ENCODE peak calls at places on chromosomes 1 and 21, in four cellular contexts. One of them, this sample, is unnamed.

GRCh38 chr1:185567438-185567837 is 166.8 kb upstream of the HMCN1 start:
- DNase-seq in neuronal stem cell: no peak
- DNase-seq in GM23248: no peak
- DNase-seq in right lobe of liver: no peak
- DNase-seq in this sample: no peak

GRCh38 chr1:24369199-24369598 is 44.4 kb downstream of the STPG1 start:
- DNase-seq in right lobe of liver: no peak
- DNase-seq in neuronal stem cell: no peak
- DNase-seq in GM23248: peak; percentile 78
- DNase-seq in this sample: no peak

GRCh38 chr1:23472351-23473036 is 11.5 kb downstream of the ASAP3 start:
- DNase-seq in right lobe of liver: no peak
- DNase-seq in GM23248: no peak
- DNase-seq in neuronal stem cell: no peak
- DNase-seq in this sample: no peak

GRCh38 chr1:32257227-32257508 is 6.1 kb downstream of the LCK start:
- DNase-seq in GM23248: no peak
- DNase-seq in neuronal stem cell: no peak
- DNase-seq in right lobe of liver: no peak
- DNase-seq in this sample: no peak

GRCh38 chr1:160521554-160521953 is 1.5 kb downstream of the SLAMF6 start:
- DNase-seq in right lobe of liver: no peak
- DNase-seq in neuronal stem cell: no peak
- DNase-seq in GM23248: no peak
- DNase-seq in this sample: no peak

GRCh38 chr1:185759061-185759460 is 24.9 kb downstream of the HMCN1 start:
- DNase-seq in neuronal stem cell: no peak
- DNase-seq in right lobe of liver: no peak
- DNase-seq in GM23248: no peak
- DNase-seq in this sample: no peak

GRCh38 chr1:108043712-108044111 is 78.7 kb upstream of the VAV3 start:
- DNase-seq in GM23248: no peak
- DNase-seq in right lobe of liver: no peak
- DNase-seq in neuronal stem cell: no peak
- DNase-seq in this sample: no peak

GRCh38 chr1:200641175-200641489 is 20.6 kb upstream of the KIF14 start:
- DNase-seq in neuronal stem cell: no peak
- DNase-seq in GM23248: peak; percentile 55
- DNase-seq in right lobe of liver: no peak
- DNase-seq in this sample: no peak

GRCh38 chr1:95287078-95287477 is 53.1 kb downstream of the RWDD3 start:
- DNase-seq in neuronal stem cell: no peak
- DNase-seq in right lobe of liver: no peak
- DNase-seq in GM23248: no peak
- DNase-seq in this sample: no peak

GRCh38 chr1:46452931-46453325 is 36.7 kb upstream of the DMBX1 start:
- DNase-seq in GM23248: no peak
- DNase-seq in right lobe of liver: no peak
- DNase-seq in neuronal stem cell: no peak
- DNase-seq in this sample: no peak

GRCh38 chr1:170586321-170586855 is 54.4 kb downstream of the GORAB start:
- DNase-seq in GM23248: peak; percentile 76
- DNase-seq in right lobe of liver: no peak
- DNase-seq in neuronal stem cell: peak; percentile 63
- DNase-seq in this sample: no peak

GRCh38 chr1:40986328-40986783 is 6.9 kb downstream of the CTPS1 start:
- DNase-seq in GM23248: no peak
- DNase-seq in neuronal stem cell: no peak
- DNase-seq in right lobe of liver: no peak
- DNase-seq in this sample: no peak

GRCh38 chr1:230808268-230808872 is 60.0 kb downstream of the C1orf198 start:
- DNase-seq in right lobe of liver: no peak
- DNase-seq in GM23248: peak; percentile 66
- DNase-seq in neuronal stem cell: no peak
- DNase-seq in this sample: no peak

DNA sequence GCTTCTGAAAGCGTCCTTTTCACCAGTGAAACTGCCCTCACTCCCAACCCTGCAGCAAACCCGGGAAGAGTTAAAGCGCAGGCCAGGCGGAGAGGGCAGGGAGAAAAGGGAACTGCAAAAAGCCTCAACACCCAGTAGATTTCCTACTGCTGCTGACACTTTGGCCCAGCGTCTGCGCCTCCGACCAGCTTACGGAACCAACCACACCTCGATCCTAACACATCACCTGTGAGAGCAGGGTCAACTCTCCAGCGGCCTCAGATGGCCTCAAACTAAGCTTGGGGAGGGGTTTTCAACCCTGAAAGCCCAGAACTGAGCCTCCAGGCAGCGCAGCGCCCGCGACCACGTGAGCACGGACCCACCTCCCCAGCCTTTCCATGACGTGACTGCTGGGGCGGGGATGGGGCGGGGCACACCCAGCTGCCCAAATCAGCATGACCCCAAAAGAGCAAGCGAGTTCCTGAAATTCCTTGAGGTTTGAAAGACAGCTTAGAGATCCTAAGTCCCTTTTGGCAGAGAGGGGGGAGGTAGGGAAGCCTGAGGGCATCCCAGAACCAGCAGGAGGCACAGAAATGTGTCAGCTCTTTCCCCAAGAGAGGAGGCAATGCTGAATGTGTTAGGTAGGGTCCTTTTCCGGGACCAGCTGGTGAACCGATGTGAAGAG is 59.1 kb downstream of the ITPKB start:
- DNase-seq in GM23248: peak; percentile 68
- DNase-seq in right lobe of liver: peak; percentile 83
- DNase-seq in neuronal stem cell: peak; percentile 95
- DNase-seq in this sample: peak; percentile 94
- H3K4me1 ChIP-seq in GM23248: peaks cover 19% of the 10 kb centered on the region
- H3K4me1 ChIP-seq in right lobe of liver: peaks cover 14% of the 10 kb centered on the region
- H3K4me1 ChIP-seq in neuronal stem cell: peaks cover 43% of the 10 kb centered on the region
- H3K4me1 ChIP-seq in this sample: peaks cover 24% of the 10 kb centered on the region

GRCh38 chr21:33864150-33864549 is 51.5 kb downstream of the ATP5PO start:
- DNase-seq in right lobe of liver: no peak
- DNase-seq in neuronal stem cell: no peak
- DNase-seq in GM23248: no peak
- DNase-seq in this sample: no peak

GRCh38 chr21:33865996-33866575 is 49.5 kb downstream of the ATP5PO start:
- DNase-seq in GM23248: no peak
- DNase-seq in neuronal stem cell: no peak
- DNase-seq in right lobe of liver: no peak
- DNase-seq in this sample: no peak

GRCh38 chr21:33870768-33871167 is 44.8 kb downstream of the ATP5PO start:
- DNase-seq in neuronal stem cell: no peak
- DNase-seq in right lobe of liver: no peak
- DNase-seq in GM23248: no peak
- DNase-seq in this sample: no peak

GRCh38 chr21:33865176-33865575 is 50.4 kb downstream of the ATP5PO start:
- DNase-seq in GM23248: no peak
- DNase-seq in neuronal stem cell: no peak
- DNase-seq in right lobe of liver: no peak
- DNase-seq in this sample: no peak

DNA sequence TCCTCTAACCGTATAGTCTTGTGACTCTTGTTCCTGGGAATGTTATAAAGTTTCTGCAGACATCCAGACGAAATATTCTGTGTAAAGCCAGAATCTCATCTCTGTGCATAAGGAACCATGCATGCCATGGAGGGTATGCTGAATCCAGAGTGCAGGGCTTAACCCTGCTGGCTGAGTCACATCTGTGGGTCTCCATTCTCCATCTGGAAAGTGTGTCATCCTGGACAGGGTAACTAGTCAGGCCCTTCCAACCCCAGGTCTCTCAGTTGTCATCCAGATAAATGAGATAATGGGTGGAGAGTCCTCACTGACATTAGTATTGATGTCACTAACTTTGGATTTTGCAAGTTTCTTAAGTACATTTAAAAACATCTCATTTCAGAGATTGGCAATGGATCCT is 48.8 kb downstream of the ATP5PO start:
- DNase-seq in right lobe of liver: no peak
- DNase-seq in neuronal stem cell: no peak
- DNase-seq in GM23248: peak; percentile 70
- DNase-seq in this sample: no peak
- H3K27ac ChIP-seq in right lobe of liver: no peak overlapping the region
- H3K27ac ChIP-seq in neuronal stem cell: no peak overlapping the region
- H3K27ac ChIP-seq in GM23248: no peak overlapping the region
- H3K27ac ChIP-seq in this sample: no peak overlapping the region

GRCh38 chr1:43569175-43569574 is 38.5 kb downstream of the PTPRF start:
- DNase-seq in GM23248: no peak
- DNase-seq in right lobe of liver: no peak
- DNase-seq in neuronal stem cell: no peak
- DNase-seq in this sample: no peak

GRCh38 chr1:43566382-43567035 is 35.8 kb downstream of the PTPRF start:
- DNase-seq in neuronal stem cell: no peak
- DNase-seq in GM23248: no peak
- DNase-seq in right lobe of liver: no peak
- DNase-seq in this sample: no peak

GRCh38 chr1:43564617-43565348 is 34.1 kb downstream of the PTPRF start:
- DNase-seq in neuronal stem cell: no peak
- DNase-seq in right lobe of liver: no peak
- DNase-seq in GM23248: no peak
- DNase-seq in this sample: no peak

GRCh38 chr1:43563779-43564616 is 33.3 kb downstream of the PTPRF start:
- DNase-seq in right lobe of liver: no peak
- DNase-seq in neuronal stem cell: no peak
- DNase-seq in GM23248: no peak
- DNase-seq in this sample: no peak

GRCh38 chr1:43565600-43566360 is 35.1 kb downstream of the PTPRF start:
- DNase-seq in neuronal stem cell: peak; percentile 68
- DNase-seq in right lobe of liver: peak; percentile 56
- DNase-seq in GM23248: peak; percentile 82
- DNase-seq in this sample: peak; percentile 87
- H3K4me3 ChIP-seq in neuronal stem cell: no peak overlapping the region
- H3K4me3 ChIP-seq in right lobe of liver: peak overlapping the region; percentile 33
- H3K4me3 ChIP-seq in GM23248: peak overlapping the region; percentile 77
- H3K4me3 ChIP-seq in this sample: peak overlapping the region; percentile 30

GRCh38 chr1:1213919-1214599 is at the start of gene TNFRSF4:
- DNase-seq in neuronal stem cell: no peak
- DNase-seq in right lobe of liver: no peak
- DNase-seq in GM23248: no peak
- DNase-seq in this sample: no peak
- H3K4me1 ChIP-seq in neuronal stem cell: no peaks in the 10 kb centered on the region
- H3K4me1 ChIP-seq in right lobe of liver: no peaks in the 10 kb centered on the region
- H3K4me1 ChIP-seq in GM23248: no peaks in the 10 kb centered on the region
- H3K4me1 ChIP-seq in this sample: peaks cover 42% of the 10 kb centered on the region

GRCh38 chr21:17466166-17466565 is 46.7 kb upstream of the CXADR start:
- DNase-seq in neuronal stem cell: no peak
- DNase-seq in GM23248: peak; percentile 74
- DNase-seq in right lobe of liver: no peak
- DNase-seq in this sample: peak; percentile 42
- H3K27ac ChIP-seq in neuronal stem cell: no peak overlapping the region
- H3K27ac ChIP-seq in GM23248: no peak overlapping the region
- H3K27ac ChIP-seq in right lobe of liver: no peak overlapping the region
- H3K27ac ChIP-seq in this sample: no peak overlapping the region

DNA sequence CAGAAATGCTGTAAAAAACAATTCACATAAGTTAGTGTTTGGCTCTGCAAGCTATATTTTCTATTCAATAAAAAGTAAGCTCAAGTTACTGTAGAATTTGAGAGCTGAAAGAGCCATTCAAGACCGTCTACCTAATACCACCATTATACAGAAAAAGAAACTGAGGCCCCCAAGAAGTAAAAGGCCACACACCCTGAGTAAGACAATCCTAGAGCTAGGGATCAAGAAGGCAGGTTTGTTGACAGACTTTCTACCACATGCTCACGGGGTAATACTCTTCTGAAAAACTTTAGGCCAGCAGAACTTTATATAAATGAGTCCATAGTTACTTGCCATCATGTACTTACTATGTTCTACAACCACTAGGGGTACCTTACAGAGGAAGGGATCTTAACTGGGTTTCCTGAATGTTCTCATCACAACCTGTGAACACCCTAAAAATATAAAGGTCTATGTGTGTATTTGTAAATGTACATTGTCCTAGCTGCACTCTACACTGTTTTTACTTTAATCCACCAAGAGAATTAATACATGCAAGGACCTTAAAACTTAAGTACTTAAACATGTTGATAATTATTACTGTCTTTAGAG is 2.7 kb downstream of the PSMG1 start:
- DNase-seq in neuronal stem cell: no peak
- DNase-seq in right lobe of liver: no peak
- DNase-seq in GM23248: peak; percentile 40
- DNase-seq in this sample: no peak
- H3K4me3 ChIP-seq in neuronal stem cell: no peak overlapping the region
- H3K4me3 ChIP-seq in right lobe of liver: no peak overlapping the region
- H3K4me3 ChIP-seq in GM23248: no peak overlapping the region
- H3K4me3 ChIP-seq in this sample: no peak overlapping the region

GRCh38 chr1:92601044-92601443 is 114.3 kb upstream of the GFI1 start:
- DNase-seq in GM23248: no peak
- DNase-seq in neuronal stem cell: no peak
- DNase-seq in right lobe of liver: no peak
- DNase-seq in this sample: no peak

DNA sequence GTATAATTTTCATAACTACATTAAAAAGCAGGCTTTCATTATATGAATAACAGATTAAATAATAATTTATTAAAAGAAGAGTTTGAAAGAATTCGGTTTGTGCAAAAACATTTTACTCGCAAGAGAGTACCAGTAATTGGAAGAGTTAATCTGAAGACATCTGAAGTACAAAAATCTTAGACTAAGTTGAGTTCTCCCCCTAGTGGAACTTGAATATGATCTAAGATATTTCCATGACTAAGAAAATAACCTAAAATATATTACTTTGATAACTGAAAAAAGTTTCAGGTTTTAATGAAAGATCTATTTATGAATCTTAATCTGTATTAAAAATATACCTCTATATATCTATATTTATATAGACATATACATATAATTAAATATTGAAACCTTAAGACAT is 112.5 kb upstream of the GFI1 start:
- DNase-seq in right lobe of liver: no peak
- DNase-seq in GM23248: peak; percentile 72
- DNase-seq in neuronal stem cell: no peak
- DNase-seq in this sample: no peak
- H3K4me1 ChIP-seq in right lobe of liver: no peaks in the 10 kb centered on the region
- H3K4me1 ChIP-seq in GM23248: no peaks in the 10 kb centered on the region
- H3K4me1 ChIP-seq in neuronal stem cell: no peaks in the 10 kb centered on the region
- H3K4me1 ChIP-seq in this sample: no peaks in the 10 kb centered on the region

This sample was measured in left lung.